ENCODE peak calls at places on chromosomes 16 and 17, in four cellular contexts. U is lower leg skin, K is cardiac fibroblast, J is brain microvascular endothelial cell. Y is an unnamed sample.

GRCh38 chr16:86848821-86849220 is 270.5 kb downstream of the FOXL1 start:
- DNase-seq in U (no peak), K (no peak), J (peak), Y (no peak)

GRCh38 chr17:43701318-43701743 is 39.6 kb upstream of the MEOX1 start:
- DNase-seq in U (no peak), K (peak), J (peak), Y (peak)

GRCh38 chr17:71975331-71975801 is 145.5 kb upstream of the SOX9 start:
- DNase-seq in U (peak), K (peak), J (peak), Y (peak)

GRCh38 chr17:50269477-50270429 is 4.5 kb upstream of the TMEM92 start:
- DNase-seq in U (peak), K (peak), J (peak), Y (peak)

GRCh38 chr16:13633381-13633861 is 286.5 kb upstream of the ERCC4 start:
- DNase-seq in U (no peak), K (no peak), J (no peak), Y (no peak)

GRCh38 chr17:65243838-65244237 is 106.7 kb downstream of the RGS9 start:
- DNase-seq in U (peak), K (peak), J (no peak), Y (peak)

GRCh38 chr17:81519284-81520020 is 6.9 kb upstream of the ACTG1 start:
- DNase-seq in U (no peak), K (no peak), J (no peak), Y (peak)

GRCh38 chr17:59829217-59830006 is 63.3 kb downstream of the TUBD1 start:
- DNase-seq in U (no peak), K (peak), J (peak), Y (peak)

GRCh38 chr16:67326472-67327309 is at the start of the genes KCTD19 and LRRC36:
- DNase-seq in U (peak), K (no peak), J (no peak), Y (peak)

GRCh38 chr16:89365996-89366395 is 124.4 kb downstream of the ANKRD11 start:
- DNase-seq in U (no peak), K (no peak), J (no peak), Y (no peak)

GRCh38 chr17:39705786-39706348 is 6.0 kb downstream of the ERBB2 start:
- DNase-seq in U (no peak), K (no peak), J (no peak), Y (peak)

GRCh38 chr16:24984903-24985675 is 30.1 kb downstream of the ARHGAP17 start:
- DNase-seq in U (no peak), K (no peak), J (no peak), Y (no peak)

GRCh38 chr16:67537270-67537635 is 8.6 kb downstream of the RIPOR1 start:
- DNase-seq in U (peak), K (peak), J (no peak), Y (peak)

GRCh38 chr17:73717690-73718089 is 73.4 kb upstream of the SDK2 start:
- DNase-seq in U (no peak), K (no peak), J (no peak), Y (no peak)

GRCh38 chr16:55530316-55530856 is 21.5 kb downstream of the LPCAT2 start:
- DNase-seq in U (no peak), K (no peak), J (no peak), Y (peak)

GRCh38 chr17:40251576-40251975 is 32.5 kb downstream of the WIPF2 start:
- DNase-seq in U (peak), K (peak), J (peak), Y (peak)

GRCh38 chr17:37375685-37376084 is at the start of gene C17orf78:
- DNase-seq in U (no peak), K (no peak), J (no peak), Y (no peak)

GRCh38 chr17:81074875-81075274 is 39.9 kb downstream of the BAIAP2 start:
- DNase-seq in U (no peak), K (no peak), J (no peak), Y (no peak)

GRCh38 chr16:19294156-19294649 is 8.7 kb downstream of the CLEC19A start:
- DNase-seq in U (peak), K (peak), J (no peak), Y (no peak)

GRCh38 chr17:19706791-19707727 is 9.3 kb downstream of the SLC47A2 start:
- DNase-seq in U (peak), K (no peak), J (no peak), Y (peak)

GRCh38 chr17:1147664-1148063 is 32.1 kb downstream of the ABR start:
- DNase-seq in U (no peak), K (peak), J (peak), Y (peak)

GRCh38 chr16:17125671-17126070 is 345.1 kb downstream of the XYLT1 start:
- DNase-seq in U (no peak), K (no peak), J (no peak), Y (no peak)

GRCh38 chr16:88665148-88665547 is 2.3 kb upstream of the MVD start:
- DNase-seq in U (peak), K (no peak), J (no peak), Y (no peak)

GRCh38 chr16:87076950-87077749 is 240.0 kb downstream of the C16orf95 start:
- DNase-seq in U (peak), K (peak), J (peak), Y (peak)

GRCh38 chr17:49196520-49196919 is 13.9 kb downstream of the GNGT2 start:
- DNase-seq in U (no peak), K (no peak), J (no peak), Y (no peak)

GRCh38 chr16:19890901-19891300 is 6.3 kb upstream of the GPRC5B start:
- DNase-seq in U (no peak), K (no peak), J (no peak), Y (no peak)

GRCh38 chr17:72989074-72989610 is 103.3 kb downstream of the SLC39A11 start:
- DNase-seq in U (no peak), K (no peak), J (no peak), Y (no peak)

GRCh38 chr16:82010649-82011048 is 621 bp downstream of the SDR42E1 start:
- DNase-seq in U (no peak), K (no peak), J (no peak), Y (no peak)

GRCh38 chr17:13228225-13228624 is 210.4 kb upstream of the ELAC2 start:
- DNase-seq in U (no peak), K (no peak), J (no peak), Y (no peak)

GRCh38 chr17:47999612-48000011 is 28.7 kb downstream of the CDK5RAP3 start:
- DNase-seq in U (no peak), K (no peak), J (no peak), Y (peak)

GRCh38 chr17:9115446-9116265 is 94.3 kb downstream of the NTN1 start:
- DNase-seq in U (peak), K (peak), J (peak), Y (no peak)

GRCh38 chr17:32486091-32486700 is 597 bp upstream of the CDK5R1 start:
- DNase-seq in U (no peak), K (peak), J (no peak), Y (peak)

GRCh38 chr17:70655179-70655578 is 485.8 kb downstream of the KCNJ2 start:
- DNase-seq in U (no peak), K (no peak), J (no peak), Y (no peak)

GRCh38 chr17:61466246-61466645 is 14.0 kb downstream of the TBX4 start:
- DNase-seq in U (no peak), K (no peak), J (no peak), Y (no peak)

GRCh38 chr17:78142113-78142861 is 3.9 kb upstream of the C17orf99 start:
- DNase-seq in U (peak), K (no peak), J (peak), Y (peak)

GRCh38 chr16:71762186-71762585 is 37.7 kb upstream of the PHLPP2 start:
- DNase-seq in U (no peak), K (peak), J (peak), Y (peak)

GRCh38 chr16:3017806-3018506 is at the start of gene CLDN6:
- DNase-seq in U (no peak), K (no peak), J (no peak), Y (no peak)
- TF ChIP-seq CTCF in U (no peak), K (peak), J (peak), Y (peak)

DNA sequence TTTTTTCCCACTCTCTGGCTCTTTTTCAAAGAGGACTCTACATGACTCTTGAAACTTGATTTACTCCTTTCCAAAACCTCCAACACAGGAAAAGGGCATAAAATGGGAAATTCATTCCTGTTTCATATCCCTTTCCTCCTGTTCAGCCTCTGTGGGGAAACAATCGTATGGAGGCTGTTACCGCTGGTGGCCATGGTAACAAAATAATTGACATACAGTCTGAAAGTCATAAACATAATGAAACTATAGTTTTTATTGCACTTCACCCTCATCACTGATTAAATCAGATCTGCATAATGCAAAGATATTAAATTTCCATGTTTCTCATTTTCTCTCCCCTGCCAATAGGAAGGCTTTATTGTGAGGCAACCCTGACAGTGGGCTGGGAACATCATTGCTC is 154.4 kb upstream of the SHISA6 start:
- DNase-seq in U (no peak), K (no peak), J (no peak), Y (no peak)
- H3K4me3 ChIP-seq in U (no peak), K (no peak), J (no peak), Y (no peak)

DNA sequence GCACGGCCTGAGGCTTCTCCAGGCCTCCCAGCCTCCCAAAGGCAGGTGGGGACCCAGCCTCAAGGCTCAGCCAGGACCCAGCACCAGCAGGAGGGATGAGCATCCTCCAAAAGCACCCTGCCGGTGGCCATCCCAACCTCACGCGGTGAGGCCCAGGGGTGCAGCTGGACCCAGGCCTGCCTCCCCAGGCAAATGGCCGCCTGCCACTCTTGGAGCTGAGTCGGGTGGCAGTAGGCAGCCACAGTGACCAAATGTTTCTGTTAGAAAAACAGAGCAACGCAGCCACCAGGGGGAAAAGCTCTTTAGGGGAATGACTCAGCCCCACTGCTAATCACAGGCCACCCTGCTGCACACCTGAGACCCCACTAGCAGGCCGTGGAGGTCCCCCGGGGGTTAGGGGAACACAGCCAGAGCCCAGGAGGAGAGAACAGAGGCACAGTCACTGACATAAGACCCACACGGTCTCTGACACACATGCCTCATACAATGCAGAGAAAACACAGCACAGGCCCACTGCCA is 12.5 kb downstream of the BCAR1 start:
- DNase-seq in U (no peak), K (no peak), J (no peak), Y (no peak)
- TF ChIP-seq CTCF in U (no peak), K (peak), J (peak), Y (peak)

GRCh38 chr16:83774066-83774465 is 33.7 kb upstream of the HSBP1 start:
- DNase-seq in U (no peak), K (no peak), J (no peak), Y (no peak)

GRCh38 chr16:83772806-83773205 is 35.0 kb upstream of the HSBP1 start:
- DNase-seq in U (no peak), K (no peak), J (no peak), Y (no peak)

GRCh38 chr16:83768976-83769375 is 38.8 kb upstream of the HSBP1 start:
- DNase-seq in U (no peak), K (peak), J (no peak), Y (no peak)

GRCh38 chr16:83771306-83771942 is 36.4 kb upstream of the HSBP1 start:
- DNase-seq in U (no peak), K (peak), J (no peak), Y (no peak)

DNA sequence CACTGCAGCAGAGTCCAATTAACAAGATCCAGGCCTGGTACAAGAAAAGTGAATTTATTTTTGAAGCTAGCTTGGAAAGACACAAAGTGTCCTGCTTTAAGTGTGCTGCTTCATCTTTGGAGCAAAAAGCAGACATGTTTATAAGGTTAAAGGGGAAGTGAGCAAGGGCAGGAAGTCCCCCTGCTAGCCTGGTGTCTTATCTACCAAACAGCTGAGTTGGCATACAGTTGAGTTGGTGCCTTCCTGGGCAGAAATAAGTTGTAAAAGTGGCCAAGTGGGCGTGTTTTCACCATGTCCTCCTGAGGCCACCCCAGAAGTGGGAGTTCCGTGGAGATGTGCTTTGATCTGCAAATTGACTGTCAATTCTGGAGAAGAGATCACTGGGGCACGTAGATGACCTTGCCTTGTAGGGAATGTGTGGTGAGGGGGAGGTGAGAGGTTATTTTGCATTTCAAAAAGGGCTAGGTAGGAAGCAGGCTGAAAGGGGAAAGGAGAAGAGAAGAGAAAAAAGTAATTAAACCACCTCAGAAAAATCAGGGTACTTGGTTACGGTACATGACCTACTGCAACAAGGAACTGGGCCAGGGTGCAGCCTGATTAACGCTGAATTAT is 38.3 kb upstream of the HSBP1 start:
- DNase-seq in U (no peak), K (no peak), J (no peak), Y (no peak)
- H3K4me3 ChIP-seq in U (no peak), K (no peak), J (no peak), Y (no peak)

GRCh38 chr16:1428511-1428910 is 2.4 kb upstream of the PERCC1 start:
- DNase-seq in U (no peak), K (peak), J (no peak), Y (no peak)
- TF ChIP-seq CTCF in U (no peak), K (peak), J (peak), Y (peak)

DNA sequence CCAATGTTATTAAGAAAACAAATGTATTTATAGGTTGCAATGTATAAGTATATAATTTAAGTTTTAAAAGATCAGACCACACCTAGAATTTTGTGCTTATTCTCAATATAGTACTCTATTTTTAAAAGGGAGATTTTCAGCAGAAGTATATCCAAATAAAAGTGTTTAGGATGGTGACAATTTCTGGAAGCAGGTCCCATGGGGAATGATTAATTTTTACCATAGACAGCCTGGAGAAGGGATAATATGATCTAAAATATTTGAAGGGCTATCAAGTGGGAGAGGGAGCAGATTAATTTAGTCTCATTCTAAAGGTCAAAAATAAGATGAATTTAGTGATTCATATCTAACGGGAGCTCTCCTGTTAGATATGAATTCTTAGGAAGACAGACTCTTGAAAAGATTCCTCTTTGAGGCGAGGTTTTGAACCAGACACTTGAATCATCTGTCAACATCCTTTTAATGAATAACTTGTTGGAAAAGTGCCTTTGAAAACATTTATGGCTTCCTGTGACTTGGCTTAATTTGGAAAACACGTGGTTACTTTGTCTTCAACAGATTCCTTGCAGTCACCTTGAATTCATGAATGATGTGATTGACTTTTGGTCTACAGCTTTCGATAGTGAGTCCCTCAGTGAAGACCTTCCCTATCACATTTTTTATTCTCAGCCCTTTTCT is 29.3 kb upstream of the SMIM36 start:
- DNase-seq in U (no peak), K (peak), J (peak), Y (peak)
- H3K4me3 ChIP-seq in U (no peak), K (no peak), J (no peak), Y (no peak)

Y was measured in epithelial cell of esophagus.